ENCODE peak calls at places on chromosomes 2 and 18, in four cellular contexts. F, H, T and I are unnamed samples.

GRCh38 chr2:9139491-9140443 is 66.8 kb upstream of the ASAP2 start:
- DNase-seq in T (peak; percentile 26), F (peak; percentile 70), H (peak; percentile 88), I (no peak)

GRCh38 chr2:18585526-18585925 is 3.8 kb downstream of the NT5C1B start:
- DNase-seq in T (no peak), F (no peak), H (no peak), I (no peak)

GRCh38 chr18:75823376-75823950 is 396.0 kb upstream of the SMIM21 start:
- DNase-seq in F (no peak), T (no peak), H (no peak), I (no peak)

GRCh38 chr2:159064446-159065301 is 96.2 kb downstream of the TANC1 start:
- DNase-seq in H (peak; percentile 21), T (no peak), F (peak; percentile 52), I (no peak)

GRCh38 chr2:9756692-9757250 is 86.5 kb upstream of the TAF1B start:
- DNase-seq in H (no peak), F (no peak), T (no peak), I (no peak)

GRCh38 chr18:73288813-73289212 is 421.0 kb upstream of the NETO1 start:
- DNase-seq in H (peak; percentile 27), T (no peak), F (no peak), I (no peak)

GRCh38 chr2:218648473-218649100 is 10.8 kb downstream of the ZNF142 start:
- DNase-seq in H (peak; percentile 57), F (peak; percentile 80), T (peak; percentile 33), I (no peak)

GRCh38 chr2:31078579-31079105 is 59.6 kb downstream of the GALNT14 start:
- DNase-seq in F (no peak), T (no peak), H (no peak), I (no peak)

GRCh38 chr18:3819933-3820332 is 370.0 kb downstream of the TGIF1 start:
- DNase-seq in T (no peak), F (no peak), H (no peak), I (no peak)

GRCh38 chr18:36366994-36367839 is 69.7 kb downstream of the FHOD3 start:
- DNase-seq in H (no peak), F (peak; percentile 50), T (no peak), I (no peak)

GRCh38 chr2:199631129-199631528 is 173.4 kb upstream of the SATB2 start:
- DNase-seq in F (no peak), T (no peak), H (no peak), I (no peak)

GRCh38 chr2:65121-65520 is 18.8 kb upstream of the FAM110C start:
- DNase-seq in F (no peak), T (no peak), H (no peak), I (no peak)

GRCh38 chr18:28078849-28079248 is 98.1 kb downstream of the CDH2 start:
- DNase-seq in T (no peak), H (no peak), F (no peak), I (no peak)

GRCh38 chr2:6167592-6168138 is 475.5 kb downstream of the SOX11 start:
- DNase-seq in F (no peak), H (no peak), T (no peak), I (no peak)

GRCh38 chr2:173223880-173224279 is 130.8 kb upstream of the CDCA7 start:
- DNase-seq in T (no peak), H (no peak), F (no peak), I (no peak)

GRCh38 chr18:78770149-78771139 is 209.2 kb upstream of the SALL3 start:
- DNase-seq in H (no peak), F (no peak), T (no peak), I (no peak)

GRCh38 chr18:79897940-79898625 is 53.4 kb downstream of the SLC66A2 start:
- DNase-seq in T (no peak), H (no peak), F (no peak), I (peak; percentile 68)

GRCh38 chr2:27822049-27822448 is 50.5 kb downstream of the MRPL33 start:
- DNase-seq in T (no peak), F (no peak), H (no peak), I (no peak)

GRCh38 chr2:27823135-27823534 is 51.6 kb downstream of the MRPL33 start:
- DNase-seq in F (no peak), T (no peak), H (no peak), I (no peak)

GRCh38 chr2:27828305-27828704 is 56.8 kb downstream of the MRPL33 start:
- DNase-seq in F (no peak), H (no peak), T (no peak), I (no peak)

GRCh38 chr2:27824401-27824800 is 52.9 kb downstream of the MRPL33 start:
- DNase-seq in T (no peak), H (no peak), F (no peak), I (no peak)

GRCh38 chr2:27823564-27823963 is 52.0 kb downstream of the MRPL33 start:
- DNase-seq in H (no peak), T (no peak), F (no peak), I (no peak)
- TF ChIP-seq CTCF in H (no peak), T (no peak), F (no peak), I (no peak)

DNA sequence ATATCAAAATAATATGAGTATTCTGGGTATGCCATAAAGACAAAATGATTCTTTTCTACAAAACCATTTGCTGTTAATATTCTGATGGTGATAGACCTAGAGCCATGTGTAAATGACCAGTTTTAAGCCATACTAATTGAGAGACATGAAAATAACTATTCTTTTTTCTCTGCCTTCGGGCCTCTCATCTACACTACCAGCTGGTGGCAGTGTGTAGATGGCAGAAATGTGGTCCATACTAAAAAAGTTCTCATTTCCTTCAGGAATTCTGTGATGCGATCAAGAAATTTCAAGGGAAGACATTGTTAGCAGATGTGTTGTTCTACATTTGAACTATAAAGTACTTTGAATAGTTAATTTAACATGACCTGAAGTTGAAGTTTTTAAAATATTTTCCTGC is 485.2 kb downstream of the TRIB2 start:
- DNase-seq in H (peak; percentile 6), T (no peak), F (no peak), I (no peak)
- TF ChIP-seq CTCF in H (no peak), T (no peak), F (peak; percentile 2), I (peak; percentile 67)

DNA sequence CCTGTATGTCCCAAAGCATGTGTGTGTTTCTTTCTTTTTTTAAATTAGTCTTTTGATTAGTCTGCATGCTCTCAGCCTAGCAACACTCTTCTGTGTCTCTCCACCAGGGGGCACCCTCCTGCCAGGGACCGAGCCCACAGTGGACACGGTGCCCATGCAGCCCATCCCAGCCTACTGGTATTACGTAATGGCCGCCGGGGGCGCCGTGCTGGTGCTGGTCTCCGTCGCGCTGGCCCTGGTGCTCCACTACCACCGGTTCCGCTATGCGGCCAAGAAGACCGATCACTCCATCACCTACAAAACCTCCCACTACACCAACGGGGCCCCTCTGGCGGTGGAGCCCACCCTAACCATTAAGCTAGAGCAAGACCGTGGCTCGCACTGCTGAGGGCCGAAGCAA is 93.8 kb downstream of the NRP2 start:
- DNase-seq in T (no peak), H (peak; percentile 76), F (no peak), I (no peak)
- TF ChIP-seq CTCF in T (no peak), H (peak; percentile 67), F (peak; percentile 61), I (peak; percentile 72)

GRCh38 chr2:54657664-54658083 is 65.8 kb upstream of the EML6 start:
- DNase-seq in T (no peak), F (peak; percentile 55), H (peak; percentile 57), I (no peak)

GRCh38 chr2:54664238-54664786 is 59.1 kb upstream of the EML6 start:
- DNase-seq in F (no peak), T (no peak), H (no peak), I (no peak)

GRCh38 chr2:54663424-54664030 is 59.9 kb upstream of the EML6 start:
- DNase-seq in F (no peak), H (no peak), T (no peak), I (no peak)

GRCh38 chr2:54658548-54659207 is 64.8 kb upstream of the EML6 start:
- DNase-seq in F (peak; percentile 26), H (no peak), T (no peak), I (no peak)

DNA sequence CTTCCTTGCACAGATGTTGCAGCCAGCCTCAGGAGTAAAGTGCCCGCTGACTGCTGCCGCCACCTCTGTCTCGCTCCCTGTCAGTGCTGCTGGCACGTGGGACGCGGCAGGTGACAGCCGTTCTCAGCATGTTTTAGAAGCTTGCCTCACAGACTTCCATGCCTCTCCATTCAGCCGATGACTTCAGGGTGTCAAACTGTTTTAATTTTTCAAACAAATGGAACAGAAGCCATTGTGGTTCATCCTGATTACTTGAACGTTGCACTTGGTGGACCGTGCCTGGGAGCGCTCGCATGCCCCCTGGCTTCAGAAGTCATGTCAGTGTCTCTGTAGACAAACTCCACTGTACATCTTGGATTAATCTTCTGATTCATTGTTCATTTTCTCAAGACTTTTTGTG is 62.7 kb upstream of the EML6 start:
- DNase-seq in T (no peak), F (no peak), H (no peak), I (no peak)
- TF ChIP-seq CTCF in T (no peak), F (no peak), H (no peak), I (peak; percentile 31)

DNA sequence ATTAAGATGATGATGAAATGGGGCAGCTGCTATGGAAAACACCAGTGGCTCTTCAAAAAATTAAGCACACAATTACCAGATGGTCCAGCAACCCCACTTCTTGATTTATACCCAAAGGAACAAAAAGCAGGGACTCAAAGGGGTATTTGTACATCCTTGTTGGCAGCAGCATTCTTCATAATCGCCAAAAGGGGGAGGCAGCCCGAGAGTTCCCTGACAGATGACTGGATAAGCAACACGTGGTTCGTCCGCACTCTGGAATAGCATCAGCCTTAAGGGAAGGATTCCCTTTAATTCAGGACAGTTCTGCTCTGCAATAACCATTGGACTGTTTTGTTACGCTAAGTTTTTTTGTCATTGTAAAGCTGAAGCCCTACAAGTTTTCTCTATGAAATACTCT is 76.7 kb upstream of the TWIST2 start:
- DNase-seq in F (peak; percentile 19), T (no peak), H (no peak), I (no peak)
- TF ChIP-seq CTCF in F (peak; percentile 49), T (no peak), H (no peak), I (peak; percentile 60)

DNA sequence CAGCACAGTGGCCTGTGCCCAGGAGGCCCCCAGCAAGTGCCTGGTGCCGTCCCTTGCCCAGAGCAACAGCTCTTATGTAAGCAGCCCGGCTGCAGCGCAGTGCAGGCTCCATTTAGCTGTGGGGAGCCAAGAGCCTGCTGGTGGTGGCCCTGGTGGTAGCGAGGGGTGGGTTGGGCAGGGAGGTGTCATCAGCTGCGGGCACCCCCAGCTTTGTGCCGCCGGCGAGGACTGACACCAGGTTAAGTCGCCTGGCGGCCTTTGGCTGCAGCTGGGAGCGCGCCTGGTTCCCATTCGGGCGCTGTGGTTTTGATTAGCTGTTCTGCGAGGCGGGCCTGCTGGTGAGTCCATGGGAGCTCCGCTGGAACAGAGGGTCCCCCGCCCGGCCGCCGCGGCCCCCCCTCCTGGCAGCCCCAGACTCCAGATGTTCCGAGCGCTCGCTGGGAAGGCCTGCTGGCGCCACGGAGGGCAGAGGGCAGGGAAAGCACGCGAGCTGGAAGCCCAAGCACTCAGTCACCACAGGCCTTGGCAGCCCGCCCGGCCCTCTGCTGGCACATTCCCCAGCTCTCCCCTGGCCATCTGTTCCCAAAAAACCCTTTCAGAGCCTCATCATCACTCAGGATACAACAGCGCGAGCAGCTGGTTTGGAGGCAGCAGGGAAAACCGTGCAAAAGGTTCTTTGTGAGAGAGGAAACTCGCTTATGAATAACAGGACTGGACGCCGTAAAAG is 18.4 kb downstream of the ATOH8 start:
- DNase-seq in T (no peak), H (peak; percentile 92), F (peak; percentile 100), I (peak; percentile 99)
- TF ChIP-seq CTCF in T (no peak), H (peak; percentile 16), F (peak; percentile 10), I (peak; percentile 69)

GRCh38 chr2:71187589-71187988 is 39.3 kb downstream of the PAIP2B start:
- DNase-seq in F (no peak), H (no peak), T (no peak), I (no peak)

GRCh38 chr2:71186973-71187372 is 39.9 kb downstream of the PAIP2B start:
- DNase-seq in T (no peak), F (no peak), H (no peak), I (no peak)

GRCh38 chr2:71190959-71191943 is 35.7 kb downstream of the PAIP2B start:
- DNase-seq in F (peak; percentile 46), T (no peak), H (no peak), I (no peak)
- TF ChIP-seq CTCF in F (peak; percentile 28), T (no peak), H (no peak), I (peak; percentile 66)